ENCODE peak calls at places on chromosomes 13 and 19, in four cellular contexts. One of them, this sample, is unnamed. For H3K4me1, the result is how much of the 10 kb centered on the place peaks cover.

GRCh38 chr19:58361900-58362271 is 665 bp downstream of the ZNF497 start:
- DNase-seq in body of pancreas: peak
- DNase-seq in uterus: no peak
- DNase-seq in K562: peak
- DNase-seq in this sample: peak

GRCh38 chr19:34230833-34231232 is 23.5 kb upstream of the GARRE1 start:
- DNase-seq in K562: no peak
- DNase-seq in body of pancreas: no peak
- DNase-seq in uterus: no peak
- DNase-seq in this sample: no peak

GRCh38 chr13:80030491-80030890 is 310.4 kb downstream of the SPRY2 start:
- DNase-seq in uterus: no peak
- DNase-seq in K562: no peak
- DNase-seq in body of pancreas: peak
- DNase-seq in this sample: peak

GRCh38 chr13:92967923-92968322 is 258.7 kb upstream of the GPC6 start:
- DNase-seq in uterus: no peak
- DNase-seq in K562: no peak
- DNase-seq in body of pancreas: no peak
- DNase-seq in this sample: no peak

GRCh38 chr19:42088471-42089190 is 12.7 kb downstream of the ZNF574 start:
- DNase-seq in K562: no peak
- DNase-seq in uterus: no peak
- DNase-seq in body of pancreas: no peak
- DNase-seq in this sample: no peak

GRCh38 chr19:19866599-19867248 is 1.0 kb downstream of the ZNF253 start:
- DNase-seq in body of pancreas: peak
- DNase-seq in uterus: no peak
- DNase-seq in K562: peak
- DNase-seq in this sample: peak

GRCh38 chr13:47903836-47904235 is 97.2 kb downstream of the SUCLA2 start:
- DNase-seq in K562: no peak
- DNase-seq in body of pancreas: no peak
- DNase-seq in uterus: no peak
- DNase-seq in this sample: no peak

GRCh38 chr13:64457976-64458375 is 2772.2 kb downstream of the PCDH9 start:
- DNase-seq in body of pancreas: no peak
- DNase-seq in uterus: no peak
- DNase-seq in K562: no peak
- DNase-seq in this sample: no peak

GRCh38 chr13:98300956-98301641 is 124.0 kb upstream of the RNF113B start:
- DNase-seq in uterus: no peak
- DNase-seq in body of pancreas: peak
- DNase-seq in K562: no peak
- DNase-seq in this sample: no peak

GRCh38 chr19:45824041-45824471 is 8.9 kb upstream of the RSPH6A start:
- DNase-seq in K562: no peak
- DNase-seq in body of pancreas: peak
- DNase-seq in uterus: no peak
- DNase-seq in this sample: peak

GRCh38 chr19:51439021-51439465 is 19.2 kb downstream of the SIGLEC8 start:
- DNase-seq in uterus: no peak
- DNase-seq in K562: peak
- DNase-seq in body of pancreas: no peak
- DNase-seq in this sample: no peak

GRCh38 chr19:4911314-4911713 is 2.0 kb downstream of the UHRF1 start:
- DNase-seq in uterus: no peak
- DNase-seq in body of pancreas: no peak
- DNase-seq in K562: no peak
- DNase-seq in this sample: no peak

GRCh38 chr19:54191671-54192453 is 754 bp downstream of the TSEN34 start:
- DNase-seq in uterus: no peak
- DNase-seq in body of pancreas: no peak
- DNase-seq in K562: no peak
- DNase-seq in this sample: no peak

GRCh38 chr13:21075303-21076264 is 14.2 kb upstream of the LATS2 start:
- DNase-seq in body of pancreas: peak
- DNase-seq in uterus: no peak
- DNase-seq in K562: no peak
- DNase-seq in this sample: no peak

GRCh38 chr19:7152568-7152967 is 83.1 kb downstream of the ZNF557 start:
- DNase-seq in K562: no peak
- DNase-seq in body of pancreas: no peak
- DNase-seq in uterus: no peak
- DNase-seq in this sample: no peak

GRCh38 chr19:4007836-4008539 is 452 bp downstream of the PIAS4 start:
- DNase-seq in body of pancreas: peak
- DNase-seq in uterus: no peak
- DNase-seq in K562: peak
- DNase-seq in this sample: no peak

GRCh38 chr13:49220035-49220855 is at the start of gene MLNR:
- DNase-seq in K562: peak
- DNase-seq in body of pancreas: peak
- DNase-seq in uterus: no peak
- DNase-seq in this sample: peak

GRCh38 chr13:105050696-105051095 is 1484.8 kb downstream of the EFNB2 start:
- DNase-seq in K562: no peak
- DNase-seq in uterus: no peak
- DNase-seq in body of pancreas: no peak
- DNase-seq in this sample: no peak

GRCh38 chr19:1566392-1567115 is 1.6 kb downstream of the MEX3D start:
- DNase-seq in body of pancreas: peak
- DNase-seq in uterus: peak
- DNase-seq in K562: peak
- DNase-seq in this sample: peak

GRCh38 chr19:17795495-17795856 is 538 bp downstream of the B3GNT3 start:
- DNase-seq in K562: no peak
- DNase-seq in uterus: no peak
- DNase-seq in body of pancreas: no peak
- DNase-seq in this sample: no peak
- H3K4me1 ChIP-seq in K562: under half
- H3K4me1 ChIP-seq in uterus: under half
- H3K4me1 ChIP-seq in body of pancreas: half or more
- H3K4me1 ChIP-seq in this sample: under half

GRCh38 chr13:30800107-30800506 is 64.8 kb downstream of the ALOX5AP start:
- DNase-seq in body of pancreas: no peak
- DNase-seq in K562: no peak
- DNase-seq in uterus: no peak
- DNase-seq in this sample: no peak
- H3K4me3 ChIP-seq in body of pancreas: no peak
- H3K4me3 ChIP-seq in K562: no peak
- H3K4me3 ChIP-seq in uterus: no peak
- H3K4me3 ChIP-seq in this sample: no peak

GRCh38 chr13:51583875-51584730 is at the start of gene WDFY2:
- DNase-seq in body of pancreas: peak
- DNase-seq in uterus: peak
- DNase-seq in K562: peak
- DNase-seq in this sample: peak
- TF ChIP-seq CTCF in body of pancreas: peak
- TF ChIP-seq CTCF in uterus: peak
- TF ChIP-seq CTCF in K562: peak
- TF ChIP-seq CTCF in this sample: no peak

GRCh38 chr19:17073869-17074627 is 1.2 kb downstream of the HAUS8 start:
- DNase-seq in K562: peak
- DNase-seq in body of pancreas: no peak
- DNase-seq in uterus: no peak
- DNase-seq in this sample: no peak
- H3K4me1 ChIP-seq in K562: under half
- H3K4me1 ChIP-seq in body of pancreas: under half
- H3K4me1 ChIP-seq in uterus: under half
- H3K4me1 ChIP-seq in this sample: under half

DNA sequence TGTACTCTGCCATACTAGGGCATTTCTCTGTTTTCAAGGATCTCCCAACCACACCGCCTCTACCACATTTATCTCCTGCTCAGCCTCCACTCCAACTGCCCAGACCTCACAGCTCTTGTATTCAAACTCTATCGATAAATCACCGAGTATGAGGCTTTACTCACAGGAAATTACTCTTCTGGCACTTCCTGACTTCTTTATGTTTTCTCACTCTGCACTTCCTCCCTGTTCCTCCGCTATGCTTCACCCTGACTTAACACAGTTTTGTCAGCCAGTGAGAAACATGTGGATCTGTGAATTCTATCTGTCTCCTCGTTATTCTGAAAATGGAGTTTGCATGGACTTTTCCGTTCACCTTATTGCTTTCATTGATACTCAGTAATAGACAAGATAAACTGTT is 2.6 kb upstream of the CARD8 start:
- DNase-seq in body of pancreas: no peak
- DNase-seq in K562: no peak
- DNase-seq in uterus: no peak
- DNase-seq in this sample: no peak
- H3K4me3 ChIP-seq in body of pancreas: no peak
- H3K4me3 ChIP-seq in K562: peak
- H3K4me3 ChIP-seq in uterus: no peak
- H3K4me3 ChIP-seq in this sample: no peak

GRCh38 chr19:11295665-11296245 is at the start of gene TSPAN16:
- DNase-seq in uterus: peak
- DNase-seq in body of pancreas: no peak
- DNase-seq in K562: no peak
- DNase-seq in this sample: no peak
- TF ChIP-seq CTCF in uterus: no peak
- TF ChIP-seq CTCF in body of pancreas: no peak
- TF ChIP-seq CTCF in K562: no peak
- TF ChIP-seq CTCF in this sample: peak